ENCODE peak calls at places on chromosomes 5 and 9, in ten cellular contexts. X is transverse colon, G is sigmoid colon, D is stomach, W is ovary, V is upper lobe of left lung, K is suprapubic skin, T is SK-N-SH, H is HepG2, U is esophagus muscularis mucosa. S is an unnamed sample. For H3K36me3, the result is how much of the 10 kb centered on the place peaks cover.

GRCh38 chr5:93421498-93421897 is 159.5 kb downstream of the NR2F1-AS1 start:
- DNase-seq in G (no peak), H (no peak), X (no peak), D (no peak), T (no peak), K (no peak), V (no peak), U (no peak), W (no peak), S (no peak)

GRCh38 chr5:120817044-120817985 is 353.2 kb downstream of the PRR16 start:
- DNase-seq in W (no peak), D (no peak), G (no peak), T (peak), K (no peak), U (no peak), H (no peak), X (no peak), V (no peak), S (no peak)

GRCh38 chr5:149492781-149493180 is 58.5 kb downstream of the CSNK1A1 start:
- DNase-seq in X (no peak), V (no peak), T (no peak), K (no peak), H (no peak), G (no peak), U (no peak), D (no peak), W (no peak), S (no peak)

GRCh38 chr9:93120846-93121315 is 13.2 kb downstream of the NINJ1 start:
- DNase-seq in X (no peak), G (peak), W (no peak), T (no peak), H (no peak), K (peak), D (no peak), V (no peak), U (no peak), S (no peak)

GRCh38 chr9:100281676-100282387 is 70.9 kb downstream of the TEX10 start:
- DNase-seq in H (no peak), U (no peak), G (no peak), D (no peak), T (peak), K (no peak), V (no peak), X (no peak), W (no peak), S (no peak)

GRCh38 chr5:132059043-132059695 is 1.3 kb upstream of the IL3 start:
- DNase-seq in U (no peak), H (no peak), T (peak), V (no peak), W (no peak), G (peak), D (peak), K (peak), X (peak), S (no peak)

GRCh38 chr5:56281489-56282163 is 48.5 kb upstream of the ANKRD55 start:
- DNase-seq in V (no peak), H (no peak), T (no peak), U (no peak), G (no peak), X (no peak), D (no peak), W (no peak), K (no peak), S (no peak)

GRCh38 chr9:33765411-33765810 is 29.9 kb upstream of the PRSS3 start:
- DNase-seq in X (no peak), U (no peak), V (no peak), D (no peak), K (no peak), W (no peak), H (no peak), G (no peak), T (no peak), S (no peak)

GRCh38 chr5:25562656-25563055 is 917.9 kb upstream of the CDH10 start:
- DNase-seq in V (no peak), D (no peak), T (no peak), W (no peak), K (no peak), X (no peak), G (no peak), H (no peak), U (no peak), S (no peak)

GRCh38 chr5:171668097-171668412 is 117.6 kb upstream of the SMIM23 start:
- DNase-seq in H (no peak), X (no peak), U (no peak), D (no peak), K (no peak), G (no peak), W (no peak), V (no peak), T (no peak), S (no peak)

GRCh38 chr5:171672556-171672955 is 113.1 kb upstream of the SMIM23 start:
- DNase-seq in V (no peak), W (no peak), K (no peak), T (no peak), H (no peak), G (no peak), U (no peak), X (no peak), D (no peak), S (no peak)

GRCh38 chr5:171666815-171667214 is 118.8 kb upstream of the SMIM23 start:
- DNase-seq in W (no peak), T (no peak), D (no peak), H (no peak), X (no peak), U (no peak), V (peak), G (no peak), K (no peak), S (no peak)

GRCh38 chr5:171664489-171664888 is 121.1 kb upstream of the SMIM23 start:
- DNase-seq in D (no peak), H (no peak), G (no peak), W (no peak), U (no peak), X (no peak), V (no peak), T (no peak), K (no peak), S (no peak)

GRCh38 chr5:171667341-171668096 is 118.1 kb upstream of the SMIM23 start:
- DNase-seq in D (no peak), H (no peak), V (peak), T (peak), K (peak), U (peak), X (no peak), G (peak), W (peak), S (peak)
- TF ChIP-seq EP300 in D (no peak), H (no peak), V (no peak), T (no peak), K (no peak), U (no peak), X (no peak), G (no peak), W (no peak), S (no peak)

DNA sequence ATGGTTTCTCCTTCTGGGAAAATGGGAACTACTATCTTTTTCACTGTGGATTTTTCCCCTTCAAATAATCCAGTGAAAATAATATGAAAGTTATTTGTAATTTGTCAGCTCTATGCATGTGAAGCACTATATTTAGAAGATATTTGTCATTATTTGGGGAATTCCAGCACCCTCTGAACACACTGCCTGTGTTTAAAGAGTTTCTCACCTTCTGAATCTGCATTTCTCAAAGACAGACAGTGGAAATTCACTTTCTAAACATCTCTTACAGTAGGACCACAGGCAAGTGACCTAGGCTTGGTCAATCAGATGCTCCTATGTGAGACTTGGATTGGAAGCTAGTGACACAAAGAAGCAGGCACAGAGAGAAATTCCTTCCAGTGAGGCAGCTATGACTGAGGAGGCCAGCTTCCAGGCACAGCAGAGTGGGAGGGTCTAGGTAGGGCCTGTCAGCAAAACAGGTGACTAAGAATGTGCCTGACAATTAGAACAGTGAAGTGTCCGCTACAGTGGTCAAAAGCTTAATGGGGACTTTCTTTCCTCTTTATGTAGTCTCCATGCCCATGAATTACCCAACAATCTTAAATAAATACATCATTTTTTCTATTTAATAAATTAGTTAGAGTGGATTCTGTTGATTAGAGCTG is 167.2 kb downstream of the HMHB1 start:
- DNase-seq in V (no peak), K (no peak), D (no peak), W (no peak), G (no peak), U (no peak), X (no peak), T (no peak), H (no peak), S (no peak)
- H3K27ac ChIP-seq in V (no peak), K (no peak), D (no peak), W (no peak), G (no peak), U (no peak), X (no peak), T (no peak), H (no peak), S (no peak)

DNA sequence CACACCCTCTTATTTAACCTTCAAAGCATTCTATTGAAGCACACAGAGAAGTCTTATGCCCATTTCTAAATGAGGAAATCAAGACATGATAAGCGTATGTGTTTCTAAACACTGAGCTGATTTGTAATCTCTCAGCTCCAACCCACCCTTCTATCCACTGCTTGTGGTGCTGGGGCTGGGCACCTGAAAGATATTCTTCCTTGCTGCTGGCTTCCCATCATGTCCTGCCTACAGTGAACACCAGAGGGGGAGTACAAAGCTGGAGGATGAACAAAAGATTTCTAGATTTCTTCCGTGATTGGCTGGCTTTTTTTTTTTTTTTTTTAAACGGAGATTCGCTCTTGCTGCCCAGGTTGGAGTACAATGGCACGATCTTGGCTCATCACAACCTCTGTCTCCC is 14.4 kb downstream of the ACTL7A start:
- DNase-seq in H (no peak), W (no peak), G (no peak), U (no peak), V (no peak), K (no peak), T (no peak), X (no peak), D (no peak), S (no peak)
- H3K36me3 ChIP-seq in H (under half), W (under half), G (under half), U (half or more), V (half or more), K (half or more), T (half or more), X (half or more), D (half or more), S (under half)

GRCh38 chr9:137902646-137903045 is 25.1 kb downstream of the CACNA1B start:
- DNase-seq in W (no peak), H (no peak), U (no peak), X (no peak), K (no peak), T (no peak), V (peak), D (no peak), G (no peak), S (no peak)
- TF ChIP-seq EP300 in W (no peak), H (no peak), U (no peak), X (no peak), K (no peak), T (no peak), V (no peak), D (no peak), G (no peak), S (no peak)

S was measured in tibial nerve.